ENCODE peak calls at places on chromosomes 7 and 10, in nine cellular contexts. R is stomach; T is NCI-H1105; Z is activated T-helper 1 cell treated with anti-CD3 and anti-CD28 coated beads, Interleukin-2, amount 50 U/mL, for 16 hours; I is ELR; U is NCI-H510A; X is heart left ventricle; E is NCI-H2081; C is H7. M is an unnamed sample.
A peak's percentile ranks its signal among the peaks of the same experiment; 100 is the strongest.

GRCh38 chr10:11434323-11434722 is 177.1 kb downstream of the USP6NL start:
- DNase-seq in C (peak; percentile 84), E (no peak), X (no peak), U (no peak), Z (no peak), R (no peak), I (peak; percentile 6), T (no peak), M (no peak)

GRCh38 chr10:8180756-8181155 is 126.3 kb downstream of the GATA3 start:
- DNase-seq in I (no peak), C (no peak), Z (no peak), T (no peak), E (no peak), U (no peak), X (no peak), R (no peak), M (no peak)

GRCh38 chr10:100866010-100866409 is 46.8 kb upstream of the SLF2 start:
- DNase-seq in Z (no peak), I (no peak), C (no peak), T (no peak), E (no peak), R (no peak), X (no peak), U (no peak), M (no peak)

GRCh38 chr7:40680657-40681056 is 545.9 kb downstream of the SUGCT start:
- DNase-seq in X (no peak), T (no peak), I (peak; percentile 48), E (no peak), Z (no peak), R (no peak), U (no peak), C (peak; percentile 14), M (no peak)

GRCh38 chr10:117005454-117006055 is 568 bp upstream of the SHTN1 start:
- DNase-seq in U (peak; percentile 45), X (no peak), E (peak; percentile 65), I (peak; percentile 27), C (peak; percentile 80), T (no peak), R (no peak), Z (no peak), M (peak; percentile 90)

GRCh38 chr10:75071164-75071489 is 40.3 kb upstream of the SAMD8 start:
- DNase-seq in Z (no peak), R (no peak), T (no peak), X (peak; percentile 69), C (no peak), E (no peak), I (no peak), U (peak; percentile 38), M (no peak)

GRCh38 chr7:15839415-15840100 is 153.1 kb upstream of the MEOX2 start:
- DNase-seq in E (no peak), I (peak; percentile 62), Z (no peak), X (peak; percentile 77), C (peak; percentile 70), U (no peak), R (no peak), T (no peak), M (no peak)

GRCh38 chr10:86945361-86946214 is 11.8 kb downstream of the MMRN2 start:
- DNase-seq in X (no peak), I (peak; percentile 52), C (peak; percentile 88), U (no peak), E (no peak), Z (no peak), T (no peak), R (peak; percentile 23), M (peak; percentile 42)

GRCh38 chr10:100656479-100656878 is 88.9 kb upstream of the PAX2 start:
- DNase-seq in Z (no peak), X (no peak), T (peak; percentile 24), R (no peak), I (no peak), U (no peak), E (no peak), C (peak; percentile 98), M (no peak)

GRCh38 chr10:77392851-77393250 is 244.8 kb downstream of the KCNMA1 start:
- DNase-seq in X (no peak), Z (no peak), I (peak; percentile 100), E (peak; percentile 14), U (peak; percentile 79), C (no peak), T (no peak), R (no peak), M (no peak)

GRCh38 chr7:150410131-150410530 is 31.0 kb downstream of the ZNF775 start:
- DNase-seq in I (no peak), U (no peak), X (peak; percentile 39), T (no peak), R (no peak), Z (no peak), E (no peak), C (peak; percentile 6), M (no peak)

M was measured in left lobe of liver.